ENCODE peak calls at places on chromosome 9, in eight cellular contexts. K, Y, N, G, W, Q, I and U are unnamed samples.

GRCh38 chr9:101592788-101593187 is 2.0 kb downstream of the PPP3R2 start:
- DNase-seq in K (no peak), Y (no peak), N (no peak), G (no peak), W (no peak), Q (no peak), I (no peak), U (no peak)

GRCh38 chr9:70901013-70901412 is 220.4 kb downstream of the TRPM3 start:
- DNase-seq in K (no peak), Y (no peak), N (no peak), G (no peak), W (no peak), Q (no peak), I (no peak), U (no peak)

GRCh38 chr9:87115790-87116189 is 168.5 kb upstream of the GAS1 start:
- DNase-seq in K (no peak), Y (no peak), N (no peak), G (no peak), W (no peak), Q (no peak), I (no peak), U (no peak)

GRCh38 chr9:81150016-81150625 is 539.2 kb downstream of the TLE1 start:
- DNase-seq in K (peak; percentile 62), Y (no peak), N (no peak), G (no peak), W (no peak), Q (no peak), I (no peak), U (no peak)

GRCh38 chr9:27248702-27249101 is 48.2 kb downstream of the EQTN start:
- DNase-seq in K (peak; percentile 28), Y (peak; percentile 6), N (no peak), G (no peak), W (no peak), Q (no peak), I (no peak), U (no peak)

GRCh38 chr9:107213561-107214028 is 69.5 kb upstream of the RAD23B start:
- DNase-seq in K (peak; percentile 70), Y (peak; percentile 89), N (peak; percentile 73), G (peak; percentile 89), W (peak; percentile 44), Q (peak; percentile 98), I (no peak), U (no peak)

GRCh38 chr9:100063185-100063584 is 35.6 kb downstream of the ERP44 start:
- DNase-seq in K (no peak), Y (no peak), N (no peak), G (no peak), W (no peak), Q (no peak), I (no peak), U (no peak)

GRCh38 chr9:95970356-95970755 is 94.9 kb downstream of the ERCC6L2 start:
- DNase-seq in K (no peak), Y (peak; percentile 20), N (no peak), G (no peak), W (no peak), Q (no peak), I (no peak), U (no peak)

GRCh38 chr9:83132768-83133167 is 69.8 kb upstream of the RASEF start:
- DNase-seq in K (no peak), Y (no peak), N (no peak), G (no peak), W (no peak), Q (no peak), I (no peak), U (no peak)

GRCh38 chr9:68685770-68686169 is 19.3 kb upstream of the PIP5K1B start:
- DNase-seq in K (peak; percentile 51), Y (no peak), N (peak; percentile 30), G (no peak), W (peak; percentile 38), Q (no peak), I (peak; percentile 43), U (peak; percentile 33)

GRCh38 chr9:37531699-37532098 is 44.5 kb downstream of the FBXO10 start:
- DNase-seq in K (no peak), Y (no peak), N (no peak), G (no peak), W (no peak), Q (no peak), I (no peak), U (no peak)

GRCh38 chr9:14907360-14907685 is 2.9 kb downstream of the FREM1 start:
- DNase-seq in K (no peak), Y (no peak), N (no peak), G (no peak), W (no peak), Q (no peak), I (no peak), U (no peak)

GRCh38 chr9:88319936-88320747 is 68.1 kb upstream of the SPIN1 start:
- DNase-seq in K (peak; percentile 11), Y (peak; percentile 43), N (no peak), G (no peak), W (no peak), Q (no peak), I (no peak), U (no peak)

GRCh38 chr9:80615964-80616363 is 1044.2 kb downstream of the TLE4 start:
- DNase-seq in K (no peak), Y (peak; percentile 38), N (no peak), G (no peak), W (no peak), Q (no peak), I (no peak), U (no peak)

GRCh38 chr9:136502940-136503550 is 20.2 kb upstream of the SEC16A start:
- DNase-seq in K (no peak), Y (no peak), N (no peak), G (no peak), W (no peak), Q (no peak), I (no peak), U (no peak)
- TF ChIP-seq CTCF in K (no peak), Y (no peak), N (no peak), G (peak; percentile 14), W (no peak), Q (peak; percentile 9), I (peak; percentile 60), U (no peak)

DNA sequence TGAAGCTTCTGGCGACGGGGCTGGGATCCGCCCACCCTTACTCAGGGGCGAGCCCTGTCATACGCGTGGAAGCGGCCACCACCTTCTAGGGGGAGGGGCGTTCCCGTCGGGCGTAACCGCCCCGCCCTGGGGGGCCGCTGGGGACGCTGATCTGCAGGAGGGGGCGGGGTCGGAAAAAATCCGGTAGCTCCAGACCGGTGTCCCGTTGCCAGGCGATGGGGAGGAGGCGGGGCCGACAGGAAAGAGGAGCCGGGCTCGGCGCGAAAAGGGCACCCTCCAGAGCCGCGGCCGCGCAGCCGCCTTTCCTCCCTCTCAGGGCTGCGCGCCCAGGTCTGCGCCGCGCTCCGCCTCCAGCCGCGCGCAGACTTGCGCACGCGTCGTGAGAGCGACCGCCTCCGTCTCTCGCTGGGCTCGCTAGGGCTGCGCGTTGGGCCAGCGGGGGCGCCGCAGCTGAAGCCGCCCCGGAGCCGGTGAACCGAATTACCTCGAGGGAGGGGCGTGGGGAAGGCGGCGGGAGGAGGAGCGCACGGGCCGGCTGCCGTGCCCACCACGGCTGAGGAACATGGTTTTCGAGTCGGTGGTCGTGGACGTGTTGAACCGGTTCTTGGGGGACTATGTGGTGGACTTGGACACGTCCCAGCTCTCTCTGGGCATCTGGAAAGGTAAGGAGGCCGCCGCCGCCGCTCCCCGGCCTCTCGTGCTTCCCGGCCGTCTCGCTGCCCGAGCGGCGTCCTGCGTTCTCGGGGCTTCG is at the start of gene VPS13A:
- DNase-seq in K (peak; percentile 91), Y (peak; percentile 83), N (peak; percentile 84), G (peak; percentile 70), W (peak; percentile 93), Q (peak; percentile 88), I (peak; percentile 99), U (peak; percentile 90)
- TF ChIP-seq CTCF in K (peak; percentile 28), Y (peak; percentile 3), N (peak; percentile 19), G (no peak), W (no peak), Q (peak; percentile 48), I (peak; percentile 30), U (no peak)

DNA sequence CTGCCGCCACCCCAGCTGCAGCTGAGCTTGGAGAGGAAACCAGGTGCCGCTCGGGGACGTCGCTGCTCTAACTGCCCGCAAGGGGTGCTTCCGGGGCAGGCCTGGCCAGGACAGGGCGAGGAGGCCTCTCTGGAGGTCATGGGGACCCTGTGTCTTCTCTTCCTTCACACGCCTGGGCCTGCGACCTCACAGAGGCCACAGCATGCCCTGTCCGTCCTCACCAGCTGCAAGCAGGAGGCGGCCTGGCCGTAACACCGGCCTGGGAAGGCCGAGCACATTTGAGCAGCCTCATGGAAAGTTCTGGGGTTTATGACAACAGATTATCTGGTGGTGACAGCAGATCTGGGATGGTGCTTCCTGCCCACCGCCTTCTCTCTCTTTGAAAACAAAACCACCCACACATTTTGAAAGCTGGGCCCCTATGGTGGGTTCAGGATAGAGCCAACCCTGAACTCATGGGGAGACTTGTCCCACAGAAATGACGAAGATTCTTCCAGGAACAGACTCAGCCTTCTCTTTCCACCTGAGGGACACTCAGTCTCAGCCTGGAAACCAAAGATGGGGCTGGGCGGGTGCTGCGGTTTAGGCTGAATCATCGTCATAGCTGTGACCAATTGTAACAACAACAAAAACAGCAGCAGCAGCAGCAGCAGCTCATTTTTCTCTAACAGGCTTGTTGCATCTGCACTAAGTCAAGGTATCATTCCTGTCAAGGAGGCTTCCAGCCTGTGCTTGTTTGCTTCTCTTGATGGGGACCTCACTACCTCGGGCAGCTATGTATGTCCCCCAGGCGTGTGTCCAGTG is 99.6 kb upstream of the RAPGEF1 start:
- DNase-seq in K (peak; percentile 74), Y (peak; percentile 49), N (no peak), G (peak; percentile 25), W (no peak), Q (peak; percentile 80), I (no peak), U (no peak)
- TF ChIP-seq CTCF in K (no peak), Y (no peak), N (no peak), G (no peak), W (no peak), Q (no peak), I (peak; percentile 27), U (no peak)

GRCh38 chr9:5799314-5799713 is 33.6 kb downstream of the ERMP1 start:
- DNase-seq in K (peak; percentile 75), Y (peak; percentile 46), N (peak; percentile 41), G (peak; percentile 32), W (no peak), Q (peak; percentile 7), I (no peak), U (no peak)
- TF ChIP-seq CTCF in K (peak; percentile 87), Y (peak; percentile 83), N (peak; percentile 97), G (peak; percentile 79), W (peak; percentile 57), Q (peak; percentile 96), I (peak; percentile 71), U (no peak)

GRCh38 chr9:114096041-114096511 is 3.0 kb downstream of the KIF12 start:
- DNase-seq in K (no peak), Y (no peak), N (peak; percentile 35), G (no peak), W (no peak), Q (no peak), I (peak; percentile 68), U (peak; percentile 57)
- TF ChIP-seq CTCF in K (no peak), Y (peak; percentile 12), N (no peak), G (peak; percentile 18), W (no peak), Q (no peak), I (peak; percentile 79), U (no peak)